ENCODE peak calls at places on chromosomes 6 and 20, in nine cellular contexts. N is neuronal stem cell; S is stimulated activated CD8-positive, alpha-beta memory T cell treated with anti-CD3 and anti-CD28 coated beads, Interleukin-7, amount 100 ng/mL, for 1 hour; D is cerebellar cortex; R is psoas muscle; Z is nephron progenitor cell; P is WERI-Rb-1; G is heart right ventricle; Q is posterior cingulate gyrus. Y is an unnamed sample.

GRCh38 chr6:92684386-92684785 is 735.0 kb downstream of the EPHA7 start:
- DNase-seq in G (no peak), Z (no peak), Q (no peak), N (no peak), S (no peak), R (no peak), P (no peak), D (no peak), Y (no peak)

GRCh38 chr6:154512214-154512613 is 1.7 kb upstream of the CNKSR3 start:
- DNase-seq in R (no peak), D (no peak), S (no peak), Q (no peak), N (no peak), G (no peak), Z (no peak), P (no peak), Y (no peak)

GRCh38 chr6:127481628-127482027 is 22.4 kb upstream of the KIAA0408 start:
- DNase-seq in G (no peak), Z (no peak), Q (no peak), R (no peak), N (no peak), D (no peak), S (no peak), P (no peak), Y (no peak)

GRCh38 chr6:12289655-12290489 is at the start of gene EDN1:
- DNase-seq in D (peak), R (peak), G (peak), N (peak), P (peak), Z (peak), S (peak), Q (peak), Y (no peak)

GRCh38 chr6:138115877-138116660 is 8.8 kb upstream of the PERP start:
- DNase-seq in Z (peak), G (peak), S (no peak), R (peak), P (peak), Q (no peak), D (peak), N (peak), Y (no peak)

GRCh38 chr20:35663516-35663812 is 1.2 kb downstream of the CPNE1 start:
- DNase-seq in N (no peak), S (no peak), G (no peak), Q (no peak), Z (no peak), P (no peak), R (no peak), D (no peak), Y (no peak)

GRCh38 chr6:82612475-82612874 is 248.9 kb downstream of the TPBG start:
- DNase-seq in S (no peak), Q (no peak), D (no peak), N (no peak), G (no peak), P (no peak), R (no peak), Z (no peak), Y (no peak)

GRCh38 chr6:4848382-4849068 is 72.3 kb downstream of the CDYL start:
- DNase-seq in N (no peak), S (no peak), R (no peak), D (peak), Q (no peak), Z (peak), G (peak), P (peak), Y (no peak)

GRCh38 chr6:124742971-124743370 is 219.3 kb upstream of the RNF217 start:
- DNase-seq in D (no peak), S (no peak), R (no peak), G (no peak), P (no peak), N (no peak), Q (no peak), Z (no peak), Y (no peak)

GRCh38 chr20:33719277-33719988 is 677 bp downstream of the PXMP4 start:
- DNase-seq in Q (no peak), S (no peak), R (no peak), N (no peak), P (no peak), D (no peak), G (no peak), Z (no peak), Y (no peak)

Y was measured in keratinocyte.